ENCODE peak calls at places on chromosomes 4 and X, in five cellular contexts. C is neural progenitor cell, A is GM23248, J is PC-3, T is GM23338. N is an unnamed sample. For H3F3A and H3K36me3, the result is how much of the 10 kb centered on the place peaks cover.

GRCh38 chr4:154018659-154019058 is 229.8 kb upstream of the SFRP2 start:
- DNase-seq in J (no peak), T (peak), C (peak), A (no peak), N (no peak)

GRCh38 chr4:26815199-26815598 is 45.4 kb upstream of the STIM2 start:
- DNase-seq in C (no peak), A (no peak), T (no peak), J (no peak), N (no peak)

GRCh38 chrX:74526786-74527185 is 87.6 kb downstream of the RLIM start:
- DNase-seq in T (no peak), A (no peak), C (no peak), J (no peak), N (no peak)

GRCh38 chrX:3176439-3176820 is 135.2 kb downstream of the ARSF start:
- DNase-seq in J (no peak), C (peak), A (peak), T (no peak), N (no peak)

GRCh38 chr4:139740531-139741041 is 75.0 kb downstream of the MGST2 start:
- DNase-seq in C (no peak), T (no peak), J (peak), A (peak), N (no peak)

GRCh38 chrX:143873343-143873742 is 10.5 kb upstream of the UBE2NL start:
- DNase-seq in J (peak), T (no peak), A (peak), C (no peak), N (no peak)

GRCh38 chr4:118776166-118776954 is 59.6 kb downstream of the SEC24D start:
- DNase-seq in T (no peak), A (peak), C (no peak), J (peak), N (peak)

GRCh38 chr4:7032591-7032990 is 10.6 kb upstream of the TADA2B start:
- DNase-seq in C (no peak), A (no peak), J (no peak), T (no peak), N (no peak)

GRCh38 chrX:84188320-84188834 is 378 bp upstream of the RPS6KA6 start:
- DNase-seq in C (peak), T (peak), A (peak), J (peak), N (peak)

GRCh38 chrX:109732319-109732779 is 708 bp downstream of the ACSL4 start:
- DNase-seq in C (peak), J (peak), A (peak), T (peak), N (peak)

GRCh38 chrX:107845625-107846024 is 20.0 kb downstream of the MID2 start:
- DNase-seq in A (no peak), J (no peak), C (no peak), T (no peak), N (no peak)

GRCh38 chr4:40990202-40990898 is 224.0 kb downstream of the APBB2 start:
- DNase-seq in C (no peak), A (peak), T (no peak), J (peak), N (no peak)

GRCh38 chr4:58776627-58777026 is 1666.4 kb upstream of the IGFBP7 start:
- DNase-seq in A (no peak), J (peak), T (no peak), C (no peak), N (no peak)

GRCh38 chr4:119647558-119647957 is 19.0 kb upstream of the PDE5A start:
- DNase-seq in C (no peak), A (peak), T (no peak), J (no peak), N (no peak)

GRCh38 chrX:138127314-138127713 is 561.4 kb downstream of the ZIC3 start:
- DNase-seq in J (peak), C (no peak), T (no peak), A (peak), N (no peak)

GRCh38 chr4:144712775-144713174 is 66.8 kb downstream of the HHIP start:
- DNase-seq in T (no peak), A (peak), J (peak), C (no peak), N (no peak)

GRCh38 chr4:80529021-80529420 is 193.5 kb downstream of the CFAP299 start:
- DNase-seq in C (no peak), A (no peak), J (no peak), T (no peak), N (no peak)

GRCh38 chr4:178976861-178977260 is 1534.6 kb upstream of the AGA start:
- DNase-seq in A (no peak), C (no peak), J (no peak), T (no peak), N (no peak)

GRCh38 chr4:24489870-24490269 is 94.5 kb downstream of the DHX15 start:
- DNase-seq in J (no peak), T (no peak), C (no peak), A (no peak), N (no peak)

GRCh38 chr4:139664442-139664841 is 1.2 kb upstream of the MGST2 start:
- DNase-seq in T (no peak), J (no peak), C (no peak), A (no peak), N (no peak)

GRCh38 chr4:11480683-11481082 is 52.0 kb upstream of the HS3ST1 start:
- DNase-seq in J (peak), A (no peak), C (no peak), T (no peak), N (peak)

GRCh38 chr4:53185853-53186590 is 179.8 kb downstream of the SCFD2 start:
- DNase-seq in A (peak), J (no peak), C (no peak), T (no peak), N (no peak)

GRCh38 chrX:131588995-131589394 is 45.1 kb downstream of the OR13H1 start:
- DNase-seq in J (no peak), A (no peak), C (no peak), T (no peak), N (no peak)

GRCh38 chr4:15396157-15396800 is 31.6 kb upstream of the C1QTNF7 start:
- DNase-seq in C (peak), A (peak), T (peak), J (peak), N (peak)

GRCh38 chrX:3962511-3963350 is 249.3 kb upstream of the PRKX start:
- DNase-seq in C (peak), J (peak), T (peak), A (peak), N (peak)

GRCh38 chr4:4914059-4914820 is 54.8 kb downstream of the MSX1 start:
- DNase-seq in A (peak), T (no peak), C (no peak), J (peak), N (no peak)

GRCh38 chrX:149871940-149872339 is 9.0 kb upstream of the MAGEA8 start:
- DNase-seq in A (peak), T (peak), C (peak), J (peak), N (no peak)

GRCh38 chrX:150363561-150364346 is 637 bp downstream of the MAMLD1 start:
- DNase-seq in A (peak), T (peak), J (peak), C (peak), N (no peak)

GRCh38 chr4:2084316-2084715 is 25.2 kb downstream of the NAT8L start:
- DNase-seq in J (no peak), C (no peak), T (no peak), A (peak), N (no peak)

GRCh38 chr4:83855044-83855443 is 319.1 kb downstream of the GPAT3 start:
- DNase-seq in A (peak), T (no peak), C (no peak), J (peak), N (no peak)

GRCh38 chr4:75598390-75598789 is 31.9 kb downstream of the CDKL2 start:
- DNase-seq in A (peak), C (no peak), J (peak), T (peak), N (peak)

GRCh38 chr4:180059216-180059881 is 2183.9 kb upstream of the TENM3 start:
- DNase-seq in T (peak), C (peak), A (peak), J (no peak), N (peak)

GRCh38 chr4:24800273-24800880 is 5.0 kb downstream of the SOD3 start:
- DNase-seq in T (peak), A (peak), C (peak), J (no peak), N (no peak)

GRCh38 chr4:185924458-185924857 is 112.5 kb upstream of the SORBS2 start:
- DNase-seq in C (no peak), T (peak), J (no peak), A (no peak), N (no peak)

GRCh38 chrX:121103381-121103780 is 56.0 kb downstream of the GLUD2 start:
- DNase-seq in C (no peak), T (no peak), J (peak), A (no peak), N (no peak)

GRCh38 chr4:82201805-82202636 is 171.8 kb downstream of the HNRNPD start:
- DNase-seq in C (peak), T (peak), A (peak), J (peak), N (peak)

GRCh38 chr4:48191758-48192157 is 57.7 kb upstream of the TXK start:
- DNase-seq in T (no peak), A (no peak), J (no peak), C (no peak), N (no peak)
- H3F3A ChIP-seq in T (under half), A (under half), J (under half), C (under half), N (under half)

GRCh38 chrX:23904096-23904495 is 3.6 kb downstream of the APOO start:
- DNase-seq in T (no peak), J (peak), C (peak), A (no peak), N (no peak)

GRCh38 chrX:23901065-23901464 is 6.7 kb downstream of the APOO start:
- DNase-seq in T (no peak), A (peak), J (peak), C (no peak), N (no peak)

GRCh38 chrX:23902419-23902818 is 5.3 kb downstream of the APOO start:
- DNase-seq in T (peak), C (peak), J (peak), A (peak), N (peak)

GRCh38 chrX:23900220-23900797 is 7.4 kb downstream of the APOO start:
- DNase-seq in C (no peak), T (no peak), A (peak), J (no peak), N (no peak)

GRCh38 chrX:23901805-23902204 is 5.9 kb downstream of the APOO start:
- DNase-seq in A (peak), T (peak), C (peak), J (peak), N (peak)
- H3K4me3 ChIP-seq in A (peak), T (no peak), C (no peak), J (no peak), N (no peak)

GRCh38 chr4:78581626-78582025 is 30.1 kb downstream of the ANXA3 start:
- DNase-seq in J (no peak), C (no peak), T (no peak), A (no peak), N (no peak)

GRCh38 chr4:78578674-78579430 is 27.3 kb downstream of the ANXA3 start:
- DNase-seq in T (no peak), C (no peak), J (no peak), A (peak), N (no peak)
- H3K36me3 ChIP-seq in T (under half), C (under half), J (under half), A (under half), N (under half)

GRCh38 chrX:23803931-23804381 is 21.0 kb downstream of the SAT1 start:
- DNase-seq in C (no peak), T (no peak), A (peak), J (peak), N (no peak)

GRCh38 chrX:23799469-23800065 is 16.6 kb downstream of the SAT1 start:
- DNase-seq in T (no peak), A (peak), J (no peak), C (no peak), N (no peak)

GRCh38 chrX:23802431-23802830 is 19.5 kb downstream of the SAT1 start:
- DNase-seq in J (no peak), A (no peak), T (no peak), C (no peak), N (peak)

GRCh38 chrX:23805379-23805778 is 22.4 kb downstream of the SAT1 start:
- DNase-seq in A (no peak), C (no peak), J (no peak), T (no peak), N (no peak)

DNA sequence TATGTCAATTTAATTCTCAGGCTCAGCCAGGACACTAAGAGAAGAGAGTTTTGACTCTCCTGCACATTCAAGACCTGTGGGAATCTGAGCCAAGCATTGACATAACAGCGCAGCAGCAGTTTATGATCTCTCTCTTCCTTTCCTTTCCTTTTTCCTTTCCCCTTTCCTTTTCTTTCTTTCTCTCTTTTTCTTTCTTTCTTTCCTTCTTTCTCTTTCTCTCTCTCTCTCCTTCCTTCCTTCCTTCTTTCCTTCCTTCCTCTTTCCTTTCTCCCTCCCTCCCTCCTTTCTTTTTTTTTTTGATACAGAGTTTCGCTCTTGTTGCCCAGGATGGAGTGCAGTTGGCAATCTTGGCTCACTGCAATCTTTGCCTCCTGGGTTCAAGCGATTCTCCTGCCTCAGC is 21.6 kb downstream of the SAT1 start:
- DNase-seq in C (no peak), T (no peak), J (no peak), A (peak), N (no peak)
- H3F3A ChIP-seq in C (under half), T (under half), J (under half), A (under half), N (under half)

DNA sequence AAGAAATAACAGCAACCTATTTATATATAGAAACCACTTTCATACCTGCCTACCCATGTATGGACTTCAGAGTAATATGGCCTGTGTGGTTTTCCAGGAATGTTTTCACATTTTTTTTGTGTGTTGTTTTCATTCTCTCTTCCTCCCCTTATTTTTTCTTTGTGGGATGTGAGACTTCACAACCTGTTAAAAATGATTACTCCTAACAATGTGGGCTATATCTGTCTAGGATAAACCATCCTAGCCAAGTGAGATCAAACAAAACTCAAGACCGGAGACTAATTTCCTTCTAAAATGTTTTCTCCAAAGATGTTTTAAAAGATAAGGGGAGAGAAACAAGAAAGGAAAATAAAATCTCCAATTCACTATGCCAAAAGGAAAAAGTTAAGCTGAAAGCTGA is 106.1 kb upstream of the DIPK2B start:
- DNase-seq in A (no peak), C (no peak), T (no peak), J (no peak), N (no peak)
- H3K4me3 ChIP-seq in A (no peak), C (no peak), T (no peak), J (no peak), N (no peak)

GRCh38 chr4:3225946-3226345 is 23.0 kb upstream of the MSANTD1 start:
- DNase-seq in J (no peak), C (no peak), A (no peak), T (no peak), N (no peak)

GRCh38 chr4:3226467-3226866 is 22.5 kb upstream of the MSANTD1 start:
- DNase-seq in J (no peak), A (no peak), C (no peak), T (no peak), N (peak)

GRCh38 chr4:3227878-3228675 is 20.9 kb upstream of the MSANTD1 start:
- DNase-seq in C (no peak), J (no peak), A (peak), T (no peak), N (no peak)

GRCh38 chr4:3224971-3225850 is 23.7 kb upstream of the MSANTD1 start:
- DNase-seq in T (no peak), A (no peak), C (no peak), J (no peak), N (no peak)

DNA sequence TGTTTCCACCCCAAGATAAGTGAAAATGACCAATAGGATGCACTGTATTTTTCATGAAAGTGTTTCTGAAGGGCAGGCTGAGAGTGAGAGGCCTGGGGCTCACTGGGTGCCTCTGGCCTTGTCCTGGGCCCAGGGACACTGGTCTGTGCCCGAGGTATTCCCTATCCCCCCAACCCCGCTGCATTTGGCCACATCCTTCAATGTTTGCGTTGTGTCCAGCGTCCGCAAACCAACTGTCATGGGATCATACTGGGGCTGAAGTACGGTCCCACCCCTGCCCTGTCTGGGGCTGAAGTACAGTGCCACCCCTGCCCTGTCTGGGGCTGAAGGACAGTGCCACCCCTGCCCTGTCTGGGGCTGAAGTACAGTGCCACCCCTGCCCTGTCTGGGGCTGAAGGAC is 22.0 kb upstream of the MSANTD1 start:
- DNase-seq in A (no peak), T (no peak), C (no peak), J (no peak), N (no peak)
- H3K36me3 ChIP-seq in A (under half), T (under half), C (under half), J (under half), N (under half)

GRCh38 chr4:70688795-70689231 is 481 bp downstream of the UTP3 start:
- DNase-seq in A (peak), T (peak), J (no peak), C (peak), N (no peak)
- H3F3A ChIP-seq in A (under half), T (under half), J (under half), C (under half), N (under half)